ENCODE peak calls at places on chromosomes 13 and 19, in ten cellular contexts. One of them, this sample, is unnamed.

GRCh38 chr13:41603917-41604316 is 146.6 kb downstream of the RGCC start:
- DNase-seq in colonic mucosa: no peak
- DNase-seq in right lobe of liver: no peak
- DNase-seq in neural progenitor cell: no peak
- DNase-seq in dorsolateral prefrontal cortex: no peak
- DNase-seq in IMR-90: peak; percentile 78
- DNase-seq in fibroblast of villous mesenchyme: no peak
- DNase-seq in PC-3: peak; percentile 92
- DNase-seq in bronchial epithelial cell: peak; percentile 98
- DNase-seq in upper lobe of right lung: no peak
- DNase-seq in this sample: no peak

GRCh38 chr13:43307921-43308433 is 284.6 kb downstream of the DNAJC15 start:
- DNase-seq in colonic mucosa: peak; percentile 67
- DNase-seq in PC-3: peak; percentile 16
- DNase-seq in bronchial epithelial cell: peak; percentile 86
- DNase-seq in right lobe of liver: peak; percentile 92
- DNase-seq in neural progenitor cell: no peak
- DNase-seq in dorsolateral prefrontal cortex: peak; percentile 79
- DNase-seq in fibroblast of villous mesenchyme: peak; percentile 97
- DNase-seq in upper lobe of right lung: peak; percentile 87
- DNase-seq in IMR-90: peak; percentile 87
- DNase-seq in this sample: no peak

GRCh38 chr13:105929486-105929885 is 606.0 kb downstream of the EFNB2 start:
- DNase-seq in fibroblast of villous mesenchyme: no peak
- DNase-seq in colonic mucosa: no peak
- DNase-seq in PC-3: no peak
- DNase-seq in neural progenitor cell: no peak
- DNase-seq in IMR-90: no peak
- DNase-seq in right lobe of liver: no peak
- DNase-seq in dorsolateral prefrontal cortex: no peak
- DNase-seq in upper lobe of right lung: no peak
- DNase-seq in bronchial epithelial cell: no peak
- DNase-seq in this sample: no peak

GRCh38 chr13:51271528-51272070 is 49.4 kb downstream of the FAM124A start:
- DNase-seq in right lobe of liver: no peak
- DNase-seq in colonic mucosa: no peak
- DNase-seq in dorsolateral prefrontal cortex: no peak
- DNase-seq in PC-3: no peak
- DNase-seq in bronchial epithelial cell: no peak
- DNase-seq in fibroblast of villous mesenchyme: no peak
- DNase-seq in upper lobe of right lung: no peak
- DNase-seq in neural progenitor cell: no peak
- DNase-seq in IMR-90: no peak
- DNase-seq in this sample: no peak

GRCh38 chr19:40279120-40279551 is 6.0 kb downstream of the AKT2 start:
- DNase-seq in bronchial epithelial cell: no peak
- DNase-seq in colonic mucosa: peak; percentile 37
- DNase-seq in PC-3: no peak
- DNase-seq in fibroblast of villous mesenchyme: peak; percentile 78
- DNase-seq in upper lobe of right lung: no peak
- DNase-seq in IMR-90: peak; percentile 38
- DNase-seq in dorsolateral prefrontal cortex: no peak
- DNase-seq in neural progenitor cell: no peak
- DNase-seq in right lobe of liver: no peak
- DNase-seq in this sample: no peak

GRCh38 chr13:55298201-55298600 is 1842.5 kb upstream of the PRR20A start:
- DNase-seq in colonic mucosa: no peak
- DNase-seq in PC-3: no peak
- DNase-seq in fibroblast of villous mesenchyme: no peak
- DNase-seq in upper lobe of right lung: no peak
- DNase-seq in neural progenitor cell: no peak
- DNase-seq in bronchial epithelial cell: no peak
- DNase-seq in IMR-90: no peak
- DNase-seq in right lobe of liver: no peak
- DNase-seq in dorsolateral prefrontal cortex: no peak
- DNase-seq in this sample: no peak

GRCh38 chr13:90105276-90105675 is 1242.2 kb upstream of the MIR17HG start:
- DNase-seq in right lobe of liver: no peak
- DNase-seq in neural progenitor cell: no peak
- DNase-seq in IMR-90: no peak
- DNase-seq in bronchial epithelial cell: peak; percentile 87
- DNase-seq in PC-3: peak; percentile 85
- DNase-seq in fibroblast of villous mesenchyme: peak; percentile 2
- DNase-seq in colonic mucosa: no peak
- DNase-seq in upper lobe of right lung: no peak
- DNase-seq in dorsolateral prefrontal cortex: no peak
- DNase-seq in this sample: no peak

GRCh38 chr13:86856996-86857395 is 814.2 kb upstream of the SLITRK5 start:
- DNase-seq in bronchial epithelial cell: peak; percentile 38
- DNase-seq in colonic mucosa: no peak
- DNase-seq in dorsolateral prefrontal cortex: no peak
- DNase-seq in right lobe of liver: no peak
- DNase-seq in upper lobe of right lung: no peak
- DNase-seq in IMR-90: peak; percentile 76
- DNase-seq in neural progenitor cell: no peak
- DNase-seq in PC-3: peak; percentile 67
- DNase-seq in fibroblast of villous mesenchyme: peak; percentile 5
- DNase-seq in this sample: no peak

GRCh38 chr13:68047889-68048288 is 817.8 kb upstream of the PCDH9 start:
- DNase-seq in colonic mucosa: no peak
- DNase-seq in upper lobe of right lung: no peak
- DNase-seq in dorsolateral prefrontal cortex: no peak
- DNase-seq in IMR-90: no peak
- DNase-seq in right lobe of liver: no peak
- DNase-seq in neural progenitor cell: peak; percentile 3
- DNase-seq in bronchial epithelial cell: peak; percentile 75
- DNase-seq in PC-3: peak; percentile 49
- DNase-seq in fibroblast of villous mesenchyme: no peak
- DNase-seq in this sample: no peak

GRCh38 chr19:16376649-16377048 is 52.0 kb downstream of the KLF2 start:
- DNase-seq in dorsolateral prefrontal cortex: no peak
- DNase-seq in upper lobe of right lung: no peak
- DNase-seq in bronchial epithelial cell: no peak
- DNase-seq in IMR-90: no peak
- DNase-seq in neural progenitor cell: peak; percentile 34
- DNase-seq in PC-3: peak; percentile 31
- DNase-seq in right lobe of liver: no peak
- DNase-seq in fibroblast of villous mesenchyme: no peak
- DNase-seq in colonic mucosa: no peak
- DNase-seq in this sample: no peak

GRCh38 chr13:23378009-23378632 is 55.4 kb downstream of the SACS start:
- DNase-seq in colonic mucosa: peak; percentile 37
- DNase-seq in neural progenitor cell: no peak
- DNase-seq in fibroblast of villous mesenchyme: peak; percentile 88
- DNase-seq in right lobe of liver: no peak
- DNase-seq in PC-3: peak; percentile 87
- DNase-seq in bronchial epithelial cell: peak; percentile 89
- DNase-seq in dorsolateral prefrontal cortex: no peak
- DNase-seq in upper lobe of right lung: no peak
- DNase-seq in IMR-90: peak; percentile 99
- DNase-seq in this sample: peak; percentile 98

GRCh38 chr13:40485611-40486517 is 180.6 kb downstream of the FOXO1 start:
- DNase-seq in dorsolateral prefrontal cortex: no peak
- DNase-seq in fibroblast of villous mesenchyme: no peak
- DNase-seq in IMR-90: no peak
- DNase-seq in neural progenitor cell: peak; percentile 13
- DNase-seq in bronchial epithelial cell: no peak
- DNase-seq in right lobe of liver: no peak
- DNase-seq in colonic mucosa: no peak
- DNase-seq in upper lobe of right lung: no peak
- DNase-seq in PC-3: no peak
- DNase-seq in this sample: no peak

DNA sequence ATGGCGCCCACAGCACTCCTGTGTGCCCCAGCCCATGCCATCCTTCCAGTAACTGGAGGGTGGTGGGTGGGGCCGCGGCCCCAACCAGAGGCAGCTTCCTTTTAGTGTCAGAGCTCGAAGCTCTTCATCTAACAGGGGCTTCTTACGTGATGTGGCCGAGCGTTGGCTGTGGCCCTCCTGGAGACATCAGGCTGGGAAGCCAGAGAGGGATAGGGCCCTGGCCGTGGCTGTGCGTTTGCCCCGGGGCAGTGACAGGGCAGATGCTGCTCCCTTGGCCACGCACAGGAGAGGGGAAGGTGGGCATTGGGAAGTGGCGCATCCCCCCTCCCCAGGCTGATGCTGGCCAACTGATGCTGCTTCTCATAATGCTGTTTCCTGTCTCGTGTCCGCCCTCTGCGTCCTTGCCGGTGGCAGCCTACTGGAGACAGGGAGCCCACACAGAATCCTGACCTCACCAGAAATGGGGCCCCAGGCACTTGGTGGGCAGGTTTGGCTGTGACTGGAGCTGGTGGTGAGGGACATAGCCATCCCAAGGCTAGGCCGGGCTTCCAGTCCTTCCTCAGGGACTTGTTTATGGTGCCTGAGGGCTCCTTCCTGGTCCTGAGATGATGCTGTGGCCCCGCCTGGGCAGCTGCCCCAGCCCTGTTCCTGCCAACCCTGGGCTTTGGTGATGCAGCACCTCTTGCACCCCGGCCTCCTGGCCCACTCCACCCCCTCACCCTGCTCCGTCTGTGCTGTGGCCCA is 34.3 kb downstream of the ATP4B start:
- DNase-seq in bronchial epithelial cell: no peak
- DNase-seq in neural progenitor cell: no peak
- DNase-seq in colonic mucosa: no peak
- DNase-seq in fibroblast of villous mesenchyme: no peak
- DNase-seq in IMR-90: no peak
- DNase-seq in right lobe of liver: no peak
- DNase-seq in PC-3: no peak
- DNase-seq in upper lobe of right lung: no peak
- DNase-seq in dorsolateral prefrontal cortex: no peak
- DNase-seq in this sample: no peak
- TF ChIP-seq CTCF in bronchial epithelial cell: no peak
- TF ChIP-seq CTCF in neural progenitor cell: no peak
- TF ChIP-seq CTCF in colonic mucosa: no peak
- TF ChIP-seq CTCF in fibroblast of villous mesenchyme: no peak
- TF ChIP-seq CTCF in IMR-90: no peak
- TF ChIP-seq CTCF in right lobe of liver: no peak
- TF ChIP-seq CTCF in PC-3: no peak
- TF ChIP-seq CTCF in upper lobe of right lung: no peak
- TF ChIP-seq CTCF in dorsolateral prefrontal cortex: no peak
- TF ChIP-seq CTCF in this sample: no peak

GRCh38 chr19:57747472-57747807 is 825 bp downstream of the ZNF776 start:
- DNase-seq in neural progenitor cell: no peak
- DNase-seq in fibroblast of villous mesenchyme: no peak
- DNase-seq in bronchial epithelial cell: no peak
- DNase-seq in right lobe of liver: no peak
- DNase-seq in IMR-90: no peak
- DNase-seq in PC-3: no peak
- DNase-seq in dorsolateral prefrontal cortex: no peak
- DNase-seq in colonic mucosa: no peak
- DNase-seq in upper lobe of right lung: no peak
- DNase-seq in this sample: no peak

GRCh38 chr19:57746580-57747471 is at the start of gene ZNF776:
- DNase-seq in right lobe of liver: peak; percentile 74
- DNase-seq in dorsolateral prefrontal cortex: peak; percentile 93
- DNase-seq in bronchial epithelial cell: peak; percentile 89
- DNase-seq in PC-3: peak; percentile 96
- DNase-seq in IMR-90: peak; percentile 89
- DNase-seq in colonic mucosa: peak; percentile 86
- DNase-seq in fibroblast of villous mesenchyme: peak; percentile 92
- DNase-seq in upper lobe of right lung: peak; percentile 80
- DNase-seq in neural progenitor cell: peak; percentile 95
- DNase-seq in this sample: peak; percentile 42

DNA sequence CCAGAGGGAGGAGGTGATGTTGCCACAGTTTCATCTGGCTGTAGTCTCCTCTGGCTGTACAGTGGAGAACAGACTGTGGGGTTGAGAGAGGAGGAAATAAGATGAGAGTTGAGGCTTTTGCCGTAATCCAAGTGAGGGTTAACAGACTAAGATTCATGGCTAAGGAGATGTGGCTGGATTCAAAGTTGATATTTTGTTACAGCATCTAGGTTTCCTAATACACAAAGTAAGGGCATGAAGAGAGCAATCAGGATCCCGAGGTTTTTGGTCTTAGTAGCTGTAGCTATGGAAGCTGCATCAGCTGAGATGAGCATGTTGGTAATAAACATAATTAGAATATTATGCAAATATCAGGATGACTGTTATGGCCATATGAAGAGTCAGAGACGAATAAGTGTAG is 1.4 kb downstream of the ZNF776 start:
- DNase-seq in IMR-90: no peak
- DNase-seq in dorsolateral prefrontal cortex: no peak
- DNase-seq in fibroblast of villous mesenchyme: no peak
- DNase-seq in right lobe of liver: no peak
- DNase-seq in colonic mucosa: no peak
- DNase-seq in bronchial epithelial cell: no peak
- DNase-seq in PC-3: no peak
- DNase-seq in neural progenitor cell: no peak
- DNase-seq in upper lobe of right lung: no peak
- DNase-seq in this sample: no peak
- H3K4me3 ChIP-seq in IMR-90: peak overlapping the region; percentile 92
- H3K4me3 ChIP-seq in dorsolateral prefrontal cortex: peak overlapping the region; percentile 89
- H3K4me3 ChIP-seq in fibroblast of villous mesenchyme: peak overlapping the region; percentile 95
- H3K4me3 ChIP-seq in right lobe of liver: no peak overlapping the region
- H3K4me3 ChIP-seq in colonic mucosa: no peak overlapping the region
- H3K4me3 ChIP-seq in bronchial epithelial cell: peak overlapping the region; percentile 71
- H3K4me3 ChIP-seq in PC-3: peak overlapping the region; percentile 92
- H3K4me3 ChIP-seq in neural progenitor cell: peak overlapping the region; percentile 84
- H3K4me3 ChIP-seq in upper lobe of right lung: peak overlapping the region; percentile 91
- H3K4me3 ChIP-seq in this sample: peak overlapping the region; percentile 99

GRCh38 chr19:18206018-18206417 is 2.2 kb upstream of the RAB3A start:
- DNase-seq in bronchial epithelial cell: no peak
- DNase-seq in right lobe of liver: no peak
- DNase-seq in colonic mucosa: no peak
- DNase-seq in upper lobe of right lung: no peak
- DNase-seq in PC-3: no peak
- DNase-seq in neural progenitor cell: no peak
- DNase-seq in fibroblast of villous mesenchyme: no peak
- DNase-seq in IMR-90: no peak
- DNase-seq in dorsolateral prefrontal cortex: no peak
- DNase-seq in this sample: no peak
- TF ChIP-seq CTCF in bronchial epithelial cell: no peak
- TF ChIP-seq CTCF in right lobe of liver: no peak
- TF ChIP-seq CTCF in colonic mucosa: no peak
- TF ChIP-seq CTCF in upper lobe of right lung: no peak
- TF ChIP-seq CTCF in PC-3: no peak
- TF ChIP-seq CTCF in neural progenitor cell: no peak
- TF ChIP-seq CTCF in fibroblast of villous mesenchyme: no peak
- TF ChIP-seq CTCF in IMR-90: no peak
- TF ChIP-seq CTCF in dorsolateral prefrontal cortex: no peak
- TF ChIP-seq CTCF in this sample: no peak

DNA sequence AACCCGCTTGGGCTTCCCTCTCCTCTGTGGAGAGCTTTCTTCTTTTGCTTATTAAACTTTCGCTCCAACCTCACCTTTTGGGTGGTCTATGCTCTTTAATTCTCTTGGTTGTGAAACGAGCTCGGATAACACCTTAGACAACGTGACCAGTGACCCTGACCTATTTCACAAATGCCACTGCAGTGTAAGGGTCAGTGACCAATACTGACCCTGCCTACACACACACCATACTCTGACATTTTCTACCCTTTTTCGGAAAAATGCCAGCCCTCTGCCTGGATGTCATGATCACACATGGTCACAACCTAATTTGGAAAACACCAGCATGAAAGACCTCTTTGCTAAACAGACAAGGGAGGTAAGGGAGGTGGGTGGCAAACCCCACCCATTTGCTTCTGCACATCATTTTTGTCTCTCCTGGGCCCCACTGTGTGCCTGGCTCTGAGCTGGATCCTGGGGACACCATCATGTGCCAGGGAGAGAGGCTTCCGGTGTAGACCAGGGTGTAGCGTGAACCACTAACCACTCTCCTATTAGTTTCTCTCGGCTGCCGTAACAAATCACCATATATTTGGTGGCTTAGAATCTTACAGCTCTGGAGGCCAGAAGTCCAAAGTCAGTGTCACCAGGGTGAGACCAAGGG is 9.9 kb downstream of the ETFB start:
- DNase-seq in PC-3: no peak
- DNase-seq in dorsolateral prefrontal cortex: no peak
- DNase-seq in upper lobe of right lung: no peak
- DNase-seq in IMR-90: no peak
- DNase-seq in colonic mucosa: no peak
- DNase-seq in fibroblast of villous mesenchyme: no peak
- DNase-seq in right lobe of liver: no peak
- DNase-seq in neural progenitor cell: no peak
- DNase-seq in bronchial epithelial cell: no peak
- DNase-seq in this sample: no peak
- H3K4me3 ChIP-seq in PC-3: no peak overlapping the region
- H3K4me3 ChIP-seq in dorsolateral prefrontal cortex: no peak overlapping the region
- H3K4me3 ChIP-seq in upper lobe of right lung: no peak overlapping the region
- H3K4me3 ChIP-seq in IMR-90: no peak overlapping the region
- H3K4me3 ChIP-seq in colonic mucosa: no peak overlapping the region
- H3K4me3 ChIP-seq in fibroblast of villous mesenchyme: no peak overlapping the region
- H3K4me3 ChIP-seq in right lobe of liver: no peak overlapping the region
- H3K4me3 ChIP-seq in neural progenitor cell: no peak overlapping the region
- H3K4me3 ChIP-seq in bronchial epithelial cell: no peak overlapping the region
- H3K4me3 ChIP-seq in this sample: no peak overlapping the region

This sample was measured in AG04449.